ENCODE peak calls at places on chromosomes 16 and 17, in seven cellular contexts. One of them, this sample, is unnamed.

GRCh38 chr17:18119166-18119745 is 10.7 kb downstream of the MYO15A start:
- DNase-seq in neural progenitor cell: no peak
- DNase-seq in transverse colon: no peak
- DNase-seq in ovary: no peak
- DNase-seq in SJSA1: no peak
- DNase-seq in fibroblast of lung: no peak
- DNase-seq in A673: no peak
- DNase-seq in this sample: no peak

GRCh38 chr16:70267516-70267915 is 15.8 kb upstream of the EXOSC6 start:
- DNase-seq in neural progenitor cell: peak; percentile 70
- DNase-seq in fibroblast of lung: peak; percentile 44
- DNase-seq in A673: peak; percentile 75
- DNase-seq in transverse colon: peak; percentile 33
- DNase-seq in SJSA1: no peak
- DNase-seq in ovary: peak; percentile 36
- DNase-seq in this sample: no peak

GRCh38 chr16:30187971-30188561 is 4.7 kb downstream of the CORO1A start:
- DNase-seq in transverse colon: no peak
- DNase-seq in neural progenitor cell: no peak
- DNase-seq in fibroblast of lung: no peak
- DNase-seq in SJSA1: no peak
- DNase-seq in A673: no peak
- DNase-seq in ovary: no peak
- DNase-seq in this sample: no peak

GRCh38 chr17:2082003-2082862 is 27.3 kb downstream of the HIC1 start:
- DNase-seq in transverse colon: no peak
- DNase-seq in neural progenitor cell: no peak
- DNase-seq in ovary: no peak
- DNase-seq in SJSA1: peak; percentile 76
- DNase-seq in A673: no peak
- DNase-seq in fibroblast of lung: no peak
- DNase-seq in this sample: no peak

GRCh38 chr16:84553873-84554399 is 49.5 kb upstream of the MEAK7 start:
- DNase-seq in A673: no peak
- DNase-seq in ovary: no peak
- DNase-seq in neural progenitor cell: no peak
- DNase-seq in transverse colon: no peak
- DNase-seq in fibroblast of lung: no peak
- DNase-seq in SJSA1: no peak
- DNase-seq in this sample: no peak

GRCh38 chr17:17128476-17129075 is 77.6 kb downstream of the PLD6 start:
- DNase-seq in fibroblast of lung: no peak
- DNase-seq in ovary: no peak
- DNase-seq in A673: no peak
- DNase-seq in transverse colon: no peak
- DNase-seq in SJSA1: no peak
- DNase-seq in neural progenitor cell: no peak
- DNase-seq in this sample: no peak

GRCh38 chr16:66220766-66221165 is 145.7 kb upstream of the CDH5 start:
- DNase-seq in ovary: no peak
- DNase-seq in A673: no peak
- DNase-seq in fibroblast of lung: no peak
- DNase-seq in transverse colon: no peak
- DNase-seq in neural progenitor cell: no peak
- DNase-seq in SJSA1: no peak
- DNase-seq in this sample: no peak

GRCh38 chr17:51000835-51001638 is 119.6 kb downstream of the SPAG9 start:
- DNase-seq in transverse colon: no peak
- DNase-seq in fibroblast of lung: peak; percentile 87
- DNase-seq in SJSA1: no peak
- DNase-seq in ovary: no peak
- DNase-seq in A673: peak; percentile 77
- DNase-seq in neural progenitor cell: peak; percentile 70
- DNase-seq in this sample: no peak

GRCh38 chr16:53999841-54000240 is 286.7 kb downstream of the IRX3 start:
- DNase-seq in transverse colon: no peak
- DNase-seq in neural progenitor cell: no peak
- DNase-seq in A673: no peak
- DNase-seq in ovary: no peak
- DNase-seq in fibroblast of lung: peak; percentile 46
- DNase-seq in SJSA1: no peak
- DNase-seq in this sample: peak; percentile 14

DNA sequence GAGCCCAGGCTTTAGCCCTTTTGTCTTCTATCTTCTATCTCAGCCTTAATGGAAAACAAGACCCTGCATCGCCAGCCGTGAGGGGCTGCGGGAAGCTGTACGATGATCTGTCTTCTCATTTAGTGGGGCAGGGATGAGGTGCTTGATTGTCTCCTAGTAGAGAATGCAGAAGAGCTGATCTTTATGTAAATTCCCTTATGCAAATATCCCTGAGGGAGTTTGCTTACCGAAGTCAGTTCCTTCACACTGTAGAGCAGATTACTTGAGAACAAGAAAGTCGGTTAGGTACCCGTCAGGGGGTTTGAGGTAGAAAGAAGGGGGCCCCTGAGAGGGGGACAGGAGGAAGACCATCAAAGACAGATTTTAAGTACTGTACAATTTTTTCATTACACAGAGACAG is 66.2 kb downstream of the IRF8 start:
- DNase-seq in transverse colon: no peak
- DNase-seq in ovary: no peak
- DNase-seq in SJSA1: no peak
- DNase-seq in A673: no peak
- DNase-seq in neural progenitor cell: no peak
- DNase-seq in fibroblast of lung: no peak
- DNase-seq in this sample: no peak
- H3K4me3 ChIP-seq in transverse colon: no peak overlapping the region
- H3K4me3 ChIP-seq in ovary: no peak overlapping the region
- H3K4me3 ChIP-seq in SJSA1: no peak overlapping the region
- H3K4me3 ChIP-seq in A673: no peak overlapping the region
- H3K4me3 ChIP-seq in neural progenitor cell: no peak overlapping the region
- H3K4me3 ChIP-seq in fibroblast of lung: no peak overlapping the region
- H3K4me3 ChIP-seq in this sample: no peak overlapping the region

GRCh38 chr16:71453051-71453450 is 9.0 kb downstream of the ZNF23 start:
- DNase-seq in neural progenitor cell: no peak
- DNase-seq in transverse colon: no peak
- DNase-seq in SJSA1: no peak
- DNase-seq in fibroblast of lung: no peak
- DNase-seq in A673: no peak
- DNase-seq in ovary: no peak
- DNase-seq in this sample: no peak
- H3K9me3 ChIP-seq in neural progenitor cell: peaks cover 21% of the 10 kb centered on the region
- H3K9me3 ChIP-seq in transverse colon: peaks cover 24% of the 10 kb centered on the region
- H3K9me3 ChIP-seq in SJSA1: peaks cover 42% of the 10 kb centered on the region
- H3K9me3 ChIP-seq in fibroblast of lung: peaks cover 13% of the 10 kb centered on the region
- H3K9me3 ChIP-seq in A673: peaks cover 27% of the 10 kb centered on the region
- H3K9me3 ChIP-seq in ovary: peaks cover 20% of the 10 kb centered on the region
- H3K9me3 ChIP-seq in this sample: peaks cover 11% of the 10 kb centered on the region

GRCh38 chr17:4054446-4054845 is 88.4 kb downstream of the ZZEF1 start:
- DNase-seq in transverse colon: no peak
- DNase-seq in neural progenitor cell: no peak
- DNase-seq in SJSA1: no peak
- DNase-seq in A673: no peak
- DNase-seq in ovary: no peak
- DNase-seq in fibroblast of lung: no peak
- DNase-seq in this sample: no peak

GRCh38 chr17:4064366-4064765 is 78.5 kb downstream of the ZZEF1 start:
- DNase-seq in A673: no peak
- DNase-seq in SJSA1: no peak
- DNase-seq in neural progenitor cell: no peak
- DNase-seq in transverse colon: no peak
- DNase-seq in ovary: no peak
- DNase-seq in fibroblast of lung: no peak
- DNase-seq in this sample: no peak

GRCh38 chr17:4057731-4058130 is 85.1 kb downstream of the ZZEF1 start:
- DNase-seq in transverse colon: no peak
- DNase-seq in SJSA1: no peak
- DNase-seq in neural progenitor cell: no peak
- DNase-seq in ovary: no peak
- DNase-seq in A673: no peak
- DNase-seq in fibroblast of lung: no peak
- DNase-seq in this sample: no peak

GRCh38 chr17:4059656-4060055 is 83.2 kb downstream of the ZZEF1 start:
- DNase-seq in SJSA1: no peak
- DNase-seq in A673: no peak
- DNase-seq in neural progenitor cell: no peak
- DNase-seq in fibroblast of lung: no peak
- DNase-seq in transverse colon: no peak
- DNase-seq in ovary: no peak
- DNase-seq in this sample: no peak
- H3K36me3 ChIP-seq in SJSA1: peaks cover 85% of the 10 kb centered on the region
- H3K36me3 ChIP-seq in A673: peaks cover 34% of the 10 kb centered on the region
- H3K36me3 ChIP-seq in neural progenitor cell: peaks cover 8% of the 10 kb centered on the region
- H3K36me3 ChIP-seq in fibroblast of lung: peaks cover 21% of the 10 kb centered on the region
- H3K36me3 ChIP-seq in transverse colon: peaks cover 96% of the 10 kb centered on the region
- H3K36me3 ChIP-seq in ovary: no peaks in the 10 kb centered on the region
- H3K36me3 ChIP-seq in this sample: peaks cover 29% of the 10 kb centered on the region

GRCh38 chr17:74840500-74840899 is 19.2 kb downstream of the GRIN2C start:
- DNase-seq in neural progenitor cell: no peak
- DNase-seq in transverse colon: no peak
- DNase-seq in ovary: no peak
- DNase-seq in A673: no peak
- DNase-seq in SJSA1: no peak
- DNase-seq in fibroblast of lung: no peak
- DNase-seq in this sample: no peak

GRCh38 chr17:74840989-74841666 is 18.6 kb downstream of the GRIN2C start:
- DNase-seq in fibroblast of lung: peak; percentile 29
- DNase-seq in transverse colon: peak; percentile 30
- DNase-seq in ovary: peak; percentile 69
- DNase-seq in A673: no peak
- DNase-seq in SJSA1: no peak
- DNase-seq in neural progenitor cell: peak; percentile 51
- DNase-seq in this sample: peak; percentile 54

GRCh38 chr17:74843352-74843627 is 16.4 kb downstream of the GRIN2C start:
- DNase-seq in fibroblast of lung: no peak
- DNase-seq in A673: no peak
- DNase-seq in transverse colon: no peak
- DNase-seq in neural progenitor cell: peak; percentile 15
- DNase-seq in SJSA1: no peak
- DNase-seq in ovary: no peak
- DNase-seq in this sample: no peak

GRCh38 chr17:74842599-74843351 is 16.9 kb downstream of the GRIN2C start:
- DNase-seq in A673: peak; percentile 72
- DNase-seq in fibroblast of lung: peak; percentile 63
- DNase-seq in transverse colon: peak; percentile 68
- DNase-seq in SJSA1: peak; percentile 86
- DNase-seq in neural progenitor cell: peak; percentile 89
- DNase-seq in ovary: peak; percentile 87
- DNase-seq in this sample: peak; percentile 73

GRCh38 chr17:74842146-74842598 is 17.5 kb downstream of the GRIN2C start:
- DNase-seq in ovary: peak; percentile 56
- DNase-seq in A673: no peak
- DNase-seq in SJSA1: no peak
- DNase-seq in fibroblast of lung: no peak
- DNase-seq in neural progenitor cell: peak; percentile 29
- DNase-seq in transverse colon: no peak
- DNase-seq in this sample: no peak
- H3K4me3 ChIP-seq in ovary: peak overlapping the region; percentile 29
- H3K4me3 ChIP-seq in A673: peak overlapping the region; percentile 51
- H3K4me3 ChIP-seq in SJSA1: peak overlapping the region; percentile 48
- H3K4me3 ChIP-seq in fibroblast of lung: no peak overlapping the region
- H3K4me3 ChIP-seq in neural progenitor cell: peak overlapping the region; percentile 50
- H3K4me3 ChIP-seq in transverse colon: peak overlapping the region; percentile 37
- H3K4me3 ChIP-seq in this sample: no peak overlapping the region

DNA sequence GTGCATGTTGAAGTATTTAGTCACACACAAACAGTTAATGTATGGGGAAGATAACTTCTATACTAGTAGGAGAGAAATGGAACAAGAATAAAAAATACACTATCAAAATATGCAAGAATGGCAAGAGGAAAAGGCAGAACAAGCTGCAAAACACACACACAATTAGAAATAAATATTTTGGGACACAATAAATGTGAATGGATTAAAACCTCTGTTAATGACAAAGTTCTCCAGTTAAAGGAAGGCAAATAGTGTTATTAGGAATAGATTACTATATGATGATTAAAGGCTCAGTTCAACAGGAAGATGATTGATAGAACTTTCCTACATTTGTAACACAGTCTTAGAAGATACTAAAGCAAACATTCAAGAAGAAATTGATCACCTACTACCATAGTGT is 106.3 kb upstream of the ZNF750 start:
- DNase-seq in SJSA1: no peak
- DNase-seq in A673: no peak
- DNase-seq in fibroblast of lung: no peak
- DNase-seq in transverse colon: no peak
- DNase-seq in ovary: no peak
- DNase-seq in neural progenitor cell: no peak
- DNase-seq in this sample: no peak
- H3K9me3 ChIP-seq in SJSA1: peaks cover 26% of the 10 kb centered on the region
- H3K9me3 ChIP-seq in A673: peaks cover 48% of the 10 kb centered on the region
- H3K9me3 ChIP-seq in fibroblast of lung: no peaks in the 10 kb centered on the region
- H3K9me3 ChIP-seq in transverse colon: peaks cover 8% of the 10 kb centered on the region
- H3K9me3 ChIP-seq in ovary: peaks cover 2% of the 10 kb centered on the region
- H3K9me3 ChIP-seq in neural progenitor cell: peaks cover 29% of the 10 kb centered on the region
- H3K9me3 ChIP-seq in this sample: peaks cover 55% of the 10 kb centered on the region

GRCh38 chr17:77211681-77212080 is 70.9 kb downstream of the SEC14L1 start:
- DNase-seq in SJSA1: no peak
- DNase-seq in ovary: peak; percentile 9
- DNase-seq in A673: no peak
- DNase-seq in fibroblast of lung: no peak
- DNase-seq in neural progenitor cell: no peak
- DNase-seq in transverse colon: no peak
- DNase-seq in this sample: no peak
- H3K36me3 ChIP-seq in SJSA1: peaks cover 91% of the 10 kb centered on the region
- H3K36me3 ChIP-seq in ovary: no peaks in the 10 kb centered on the region
- H3K36me3 ChIP-seq in A673: peaks cover 60% of the 10 kb centered on the region
- H3K36me3 ChIP-seq in fibroblast of lung: peaks cover 39% of the 10 kb centered on the region
- H3K36me3 ChIP-seq in neural progenitor cell: peaks cover 1% of the 10 kb centered on the region
- H3K36me3 ChIP-seq in transverse colon: peaks cover 55% of the 10 kb centered on the region
- H3K36me3 ChIP-seq in this sample: peaks cover 83% of the 10 kb centered on the region

DNA sequence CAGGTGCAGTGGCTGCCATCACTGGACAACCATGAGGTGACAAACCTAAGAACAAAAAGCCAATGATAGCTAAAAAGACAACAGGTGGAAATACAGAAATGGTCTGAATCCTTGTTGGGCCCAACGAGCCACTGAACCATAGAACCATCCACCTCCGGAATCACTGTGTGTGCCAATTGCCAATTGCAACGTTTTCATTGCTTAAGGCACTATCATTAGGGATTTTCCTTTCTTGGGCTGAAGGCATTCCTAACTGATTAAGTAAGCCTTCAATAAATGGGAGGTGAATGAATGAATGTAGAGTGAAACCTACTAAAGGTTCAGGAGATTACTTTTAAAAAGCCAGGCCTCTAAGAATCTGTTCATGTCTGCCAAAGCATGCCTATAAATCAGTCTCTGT is 3.6 kb downstream of the USP31 start:
- DNase-seq in neural progenitor cell: no peak
- DNase-seq in SJSA1: no peak
- DNase-seq in A673: peak; percentile 69
- DNase-seq in transverse colon: no peak
- DNase-seq in fibroblast of lung: peak; percentile 34
- DNase-seq in ovary: no peak
- DNase-seq in this sample: peak; percentile 48
- H3K4me3 ChIP-seq in neural progenitor cell: no peak overlapping the region
- H3K4me3 ChIP-seq in SJSA1: no peak overlapping the region
- H3K4me3 ChIP-seq in A673: peak overlapping the region; percentile 25
- H3K4me3 ChIP-seq in transverse colon: no peak overlapping the region
- H3K4me3 ChIP-seq in fibroblast of lung: no peak overlapping the region
- H3K4me3 ChIP-seq in ovary: no peak overlapping the region
- H3K4me3 ChIP-seq in this sample: no peak overlapping the region

GRCh38 chr16:4327386-4327781 is 11.5 kb downstream of the GLIS2 start:
- DNase-seq in fibroblast of lung: no peak
- DNase-seq in SJSA1: no peak
- DNase-seq in ovary: no peak
- DNase-seq in neural progenitor cell: peak; percentile 33
- DNase-seq in A673: no peak
- DNase-seq in transverse colon: no peak
- DNase-seq in this sample: no peak
- H3K9me3 ChIP-seq in fibroblast of lung: no peaks in the 10 kb centered on the region
- H3K9me3 ChIP-seq in SJSA1: no peaks in the 10 kb centered on the region
- H3K9me3 ChIP-seq in ovary: no peaks in the 10 kb centered on the region
- H3K9me3 ChIP-seq in neural progenitor cell: no peaks in the 10 kb centered on the region
- H3K9me3 ChIP-seq in A673: no peaks in the 10 kb centered on the region
- H3K9me3 ChIP-seq in transverse colon: no peaks in the 10 kb centered on the region
- H3K9me3 ChIP-seq in this sample: no peaks in the 10 kb centered on the region

This sample was measured in MG63.